ENCODE peak calls at places on chromosomes 2 and 18, in five cellular contexts. One of them, this sample, is unnamed.

GRCh38 chr2:236512902-236513433 is 56.7 kb upstream of the ACKR3 start:
- DNase-seq in mucosa of descending colon: no peak
- DNase-seq in anterior cingulate cortex: no peak
- DNase-seq in NCI-H748 treated with DMSO at 0.1 percent for 48 hours: peak; percentile 20
- DNase-seq in kidney tubule cell: peak; percentile 87
- DNase-seq in this sample: peak; percentile 42

GRCh38 chr2:8539743-8540551 is 141.9 kb upstream of the ID2 start:
- DNase-seq in anterior cingulate cortex: no peak
- DNase-seq in kidney tubule cell: peak; percentile 61
- DNase-seq in NCI-H748 treated with DMSO at 0.1 percent for 48 hours: no peak
- DNase-seq in mucosa of descending colon: no peak
- DNase-seq in this sample: peak; percentile 83

GRCh38 chr2:104852161-104852689 is 1.7 kb upstream of the POU3F3 start:
- DNase-seq in mucosa of descending colon: peak; percentile 37
- DNase-seq in kidney tubule cell: no peak
- DNase-seq in anterior cingulate cortex: no peak
- DNase-seq in NCI-H748 treated with DMSO at 0.1 percent for 48 hours: peak; percentile 40
- DNase-seq in this sample: peak; percentile 54

GRCh38 chr2:85303780-85304531 is 23.8 kb downstream of the TGOLN2 start:
- DNase-seq in kidney tubule cell: no peak
- DNase-seq in mucosa of descending colon: no peak
- DNase-seq in anterior cingulate cortex: no peak
- DNase-seq in NCI-H748 treated with DMSO at 0.1 percent for 48 hours: no peak
- DNase-seq in this sample: no peak

GRCh38 chr18:57447154-57447621 is 12.0 kb downstream of the ONECUT2 start:
- DNase-seq in NCI-H748 treated with DMSO at 0.1 percent for 48 hours: no peak
- DNase-seq in mucosa of descending colon: no peak
- DNase-seq in anterior cingulate cortex: no peak
- DNase-seq in kidney tubule cell: peak; percentile 28
- DNase-seq in this sample: no peak

GRCh38 chr2:234245945-234246344 is 195.4 kb downstream of the SPP2 start:
- DNase-seq in NCI-H748 treated with DMSO at 0.1 percent for 48 hours: no peak
- DNase-seq in mucosa of descending colon: no peak
- DNase-seq in kidney tubule cell: peak; percentile 96
- DNase-seq in anterior cingulate cortex: no peak
- DNase-seq in this sample: no peak

GRCh38 chr2:127197475-127198385 is 22.4 kb downstream of the CYP27C1 start:
- DNase-seq in anterior cingulate cortex: no peak
- DNase-seq in NCI-H748 treated with DMSO at 0.1 percent for 48 hours: peak; percentile 30
- DNase-seq in mucosa of descending colon: peak; percentile 79
- DNase-seq in kidney tubule cell: peak; percentile 76
- DNase-seq in this sample: peak; percentile 47

GRCh38 chr2:191376981-191377629 is 131.9 kb downstream of the MYO1B start:
- DNase-seq in mucosa of descending colon: peak; percentile 68
- DNase-seq in NCI-H748 treated with DMSO at 0.1 percent for 48 hours: no peak
- DNase-seq in anterior cingulate cortex: no peak
- DNase-seq in kidney tubule cell: peak; percentile 87
- DNase-seq in this sample: peak; percentile 28

GRCh38 chr2:41923156-41923786 is 124.5 kb upstream of the PKDCC start:
- DNase-seq in NCI-H748 treated with DMSO at 0.1 percent for 48 hours: no peak
- DNase-seq in kidney tubule cell: no peak
- DNase-seq in mucosa of descending colon: no peak
- DNase-seq in anterior cingulate cortex: no peak
- DNase-seq in this sample: no peak

GRCh38 chr2:118492335-118492734 is 355.1 kb downstream of the EN1 start:
- DNase-seq in NCI-H748 treated with DMSO at 0.1 percent for 48 hours: no peak
- DNase-seq in kidney tubule cell: peak; percentile 38
- DNase-seq in mucosa of descending colon: no peak
- DNase-seq in anterior cingulate cortex: no peak
- DNase-seq in this sample: no peak

GRCh38 chr18:48672671-48673340 is 134.0 kb downstream of the CTIF start:
- DNase-seq in NCI-H748 treated with DMSO at 0.1 percent for 48 hours: no peak
- DNase-seq in anterior cingulate cortex: no peak
- DNase-seq in kidney tubule cell: no peak
- DNase-seq in mucosa of descending colon: no peak
- DNase-seq in this sample: no peak

GRCh38 chr18:26455639-26456038 is 92.7 kb downstream of the KCTD1 start:
- DNase-seq in kidney tubule cell: no peak
- DNase-seq in NCI-H748 treated with DMSO at 0.1 percent for 48 hours: no peak
- DNase-seq in mucosa of descending colon: no peak
- DNase-seq in anterior cingulate cortex: no peak
- DNase-seq in this sample: no peak

GRCh38 chr18:36828157-36828629 is 609 bp downstream of the TPGS2 start:
- DNase-seq in mucosa of descending colon: no peak
- DNase-seq in NCI-H748 treated with DMSO at 0.1 percent for 48 hours: peak; percentile 44
- DNase-seq in anterior cingulate cortex: peak; percentile 40
- DNase-seq in kidney tubule cell: peak; percentile 72
- DNase-seq in this sample: no peak

GRCh38 chr2:10190737-10191532 is 68.4 kb downstream of the RRM2 start:
- DNase-seq in mucosa of descending colon: no peak
- DNase-seq in kidney tubule cell: no peak
- DNase-seq in NCI-H748 treated with DMSO at 0.1 percent for 48 hours: no peak
- DNase-seq in anterior cingulate cortex: no peak
- DNase-seq in this sample: no peak

GRCh38 chr2:190678444-190679162 is 29.7 kb downstream of the NAB1 start:
- DNase-seq in kidney tubule cell: no peak
- DNase-seq in anterior cingulate cortex: no peak
- DNase-seq in mucosa of descending colon: no peak
- DNase-seq in NCI-H748 treated with DMSO at 0.1 percent for 48 hours: no peak
- DNase-seq in this sample: no peak

GRCh38 chr18:78735131-78736014 is 244.2 kb upstream of the SALL3 start:
- DNase-seq in kidney tubule cell: no peak
- DNase-seq in anterior cingulate cortex: no peak
- DNase-seq in NCI-H748 treated with DMSO at 0.1 percent for 48 hours: no peak
- DNase-seq in mucosa of descending colon: peak; percentile 37
- DNase-seq in this sample: no peak

GRCh38 chr2:239745386-239745785 is 279.8 kb downstream of the NDUFA10 start:
- DNase-seq in NCI-H748 treated with DMSO at 0.1 percent for 48 hours: no peak
- DNase-seq in anterior cingulate cortex: no peak
- DNase-seq in mucosa of descending colon: peak; percentile 38
- DNase-seq in kidney tubule cell: no peak
- DNase-seq in this sample: no peak

GRCh38 chr2:176325732-176326131 is 56.5 kb downstream of the MTX2 start:
- DNase-seq in NCI-H748 treated with DMSO at 0.1 percent for 48 hours: peak; percentile 61
- DNase-seq in kidney tubule cell: peak; percentile 10
- DNase-seq in mucosa of descending colon: no peak
- DNase-seq in anterior cingulate cortex: no peak
- DNase-seq in this sample: no peak

GRCh38 chr2:40343904-40344303 is 108.0 kb downstream of the SLC8A1 start:
- DNase-seq in kidney tubule cell: peak; percentile 57
- DNase-seq in anterior cingulate cortex: no peak
- DNase-seq in mucosa of descending colon: no peak
- DNase-seq in NCI-H748 treated with DMSO at 0.1 percent for 48 hours: no peak
- DNase-seq in this sample: no peak

GRCh38 chr2:84378960-84379359 is 80.1 kb downstream of the SUCLG1 start:
- DNase-seq in anterior cingulate cortex: no peak
- DNase-seq in kidney tubule cell: no peak
- DNase-seq in mucosa of descending colon: no peak
- DNase-seq in NCI-H748 treated with DMSO at 0.1 percent for 48 hours: no peak
- DNase-seq in this sample: no peak

This sample was measured in NCI-H510A treated with DMSO at 0.1 percent for 48 hours.